ENCODE peak calls at places on chromosomes 6 and 20, in ten cellular contexts. One of them, this sample, is unnamed.

GRCh38 chr6:38771111-38771694 is 56.1 kb downstream of the DNAH8 start:
- DNase-seq in skeletal muscle cell: no peak
- DNase-seq in Right ventricle myocardium superior: no peak
- DNase-seq in NCI-H1092: no peak
- DNase-seq in A172: no peak
- DNase-seq in AG04450: no peak
- DNase-seq in left lung: no peak
- DNase-seq in Daoy: no peak
- DNase-seq in NCI-H1694: no peak
- DNase-seq in T follicular helper cell: no peak
- DNase-seq in this sample: no peak

GRCh38 chr6:87154641-87155271 is 609 bp upstream of the ZNF292 start:
- DNase-seq in skeletal muscle cell: peak
- DNase-seq in Right ventricle myocardium superior: no peak
- DNase-seq in NCI-H1092: no peak
- DNase-seq in A172: peak
- DNase-seq in AG04450: peak
- DNase-seq in left lung: no peak
- DNase-seq in Daoy: peak
- DNase-seq in NCI-H1694: peak
- DNase-seq in T follicular helper cell: peak
- DNase-seq in this sample: peak

GRCh38 chr6:141594874-141595273 is 537.9 kb upstream of the GJE1 start:
- DNase-seq in skeletal muscle cell: no peak
- DNase-seq in Right ventricle myocardium superior: no peak
- DNase-seq in NCI-H1092: no peak
- DNase-seq in A172: no peak
- DNase-seq in AG04450: no peak
- DNase-seq in left lung: no peak
- DNase-seq in Daoy: no peak
- DNase-seq in NCI-H1694: no peak
- DNase-seq in T follicular helper cell: no peak
- DNase-seq in this sample: no peak

GRCh38 chr20:24136659-24137246 is 148.2 kb upstream of the GGTLC1 start:
- DNase-seq in skeletal muscle cell: no peak
- DNase-seq in Right ventricle myocardium superior: no peak
- DNase-seq in NCI-H1092: no peak
- DNase-seq in A172: no peak
- DNase-seq in AG04450: no peak
- DNase-seq in left lung: no peak
- DNase-seq in Daoy: no peak
- DNase-seq in NCI-H1694: no peak
- DNase-seq in T follicular helper cell: no peak
- DNase-seq in this sample: no peak

GRCh38 chr6:46771556-46771955 is 21.6 kb upstream of the MEP1A start:
- DNase-seq in skeletal muscle cell: no peak
- DNase-seq in Right ventricle myocardium superior: no peak
- DNase-seq in NCI-H1092: no peak
- DNase-seq in A172: no peak
- DNase-seq in AG04450: no peak
- DNase-seq in left lung: no peak
- DNase-seq in Daoy: no peak
- DNase-seq in NCI-H1694: no peak
- DNase-seq in T follicular helper cell: no peak
- DNase-seq in this sample: no peak

GRCh38 chr6:110590821-110591351 is 114.5 kb upstream of the SLC22A16 start:
- DNase-seq in skeletal muscle cell: no peak
- DNase-seq in Right ventricle myocardium superior: no peak
- DNase-seq in NCI-H1092: no peak
- DNase-seq in A172: no peak
- DNase-seq in AG04450: no peak
- DNase-seq in left lung: no peak
- DNase-seq in Daoy: peak
- DNase-seq in NCI-H1694: no peak
- DNase-seq in T follicular helper cell: no peak
- DNase-seq in this sample: no peak

GRCh38 chr6:71375676-71376075 is 87.1 kb downstream of the OGFRL1 start:
- DNase-seq in skeletal muscle cell: no peak
- DNase-seq in Right ventricle myocardium superior: no peak
- DNase-seq in NCI-H1092: no peak
- DNase-seq in A172: no peak
- DNase-seq in AG04450: no peak
- DNase-seq in left lung: no peak
- DNase-seq in Daoy: no peak
- DNase-seq in NCI-H1694: no peak
- DNase-seq in T follicular helper cell: no peak
- DNase-seq in this sample: no peak

GRCh38 chr6:117613920-117614535 is 11.7 kb upstream of the GOPC start:
- DNase-seq in skeletal muscle cell: no peak
- DNase-seq in Right ventricle myocardium superior: no peak
- DNase-seq in NCI-H1092: no peak
- DNase-seq in A172: peak
- DNase-seq in AG04450: no peak
- DNase-seq in left lung: no peak
- DNase-seq in Daoy: peak
- DNase-seq in NCI-H1694: no peak
- DNase-seq in T follicular helper cell: no peak
- DNase-seq in this sample: peak

GRCh38 chr6:30399390-30400058 is 54.6 kb downstream of the RPP21 start:
- DNase-seq in skeletal muscle cell: no peak
- DNase-seq in Right ventricle myocardium superior: no peak
- DNase-seq in NCI-H1092: no peak
- DNase-seq in A172: peak
- DNase-seq in AG04450: no peak
- DNase-seq in left lung: no peak
- DNase-seq in Daoy: peak
- DNase-seq in NCI-H1694: no peak
- DNase-seq in T follicular helper cell: no peak
- DNase-seq in this sample: no peak

GRCh38 chr6:10451828-10452509 is 37.1 kb upstream of the TFAP2A start:
- DNase-seq in skeletal muscle cell: peak
- DNase-seq in Right ventricle myocardium superior: no peak
- DNase-seq in NCI-H1092: no peak
- DNase-seq in A172: peak
- DNase-seq in AG04450: peak
- DNase-seq in left lung: peak
- DNase-seq in Daoy: peak
- DNase-seq in NCI-H1694: no peak
- DNase-seq in T follicular helper cell: no peak
- DNase-seq in this sample: peak

GRCh38 chr6:136067731-136068341 is 182.3 kb downstream of the MTFR2 start:
- DNase-seq in skeletal muscle cell: no peak
- DNase-seq in Right ventricle myocardium superior: no peak
- DNase-seq in NCI-H1092: no peak
- DNase-seq in A172: peak
- DNase-seq in AG04450: no peak
- DNase-seq in left lung: no peak
- DNase-seq in Daoy: peak
- DNase-seq in NCI-H1694: no peak
- DNase-seq in T follicular helper cell: no peak
- DNase-seq in this sample: no peak

GRCh38 chr6:111727798-111728197 is 122.1 kb upstream of the TRAF3IP2 start:
- DNase-seq in skeletal muscle cell: no peak
- DNase-seq in Right ventricle myocardium superior: no peak
- DNase-seq in NCI-H1092: no peak
- DNase-seq in A172: peak
- DNase-seq in AG04450: no peak
- DNase-seq in left lung: no peak
- DNase-seq in Daoy: peak
- DNase-seq in NCI-H1694: peak
- DNase-seq in T follicular helper cell: no peak
- DNase-seq in this sample: no peak

GRCh38 chr6:160141001-160141726 is 19.5 kb downstream of the SLC22A1 start:
- DNase-seq in skeletal muscle cell: peak
- DNase-seq in Right ventricle myocardium superior: no peak
- DNase-seq in NCI-H1092: no peak
- DNase-seq in A172: peak
- DNase-seq in AG04450: peak
- DNase-seq in left lung: no peak
- DNase-seq in Daoy: peak
- DNase-seq in NCI-H1694: no peak
- DNase-seq in T follicular helper cell: no peak
- DNase-seq in this sample: peak

GRCh38 chr6:150897400-150897943 is 32.0 kb downstream of the MTHFD1L start:
- DNase-seq in skeletal muscle cell: no peak
- DNase-seq in Right ventricle myocardium superior: no peak
- DNase-seq in NCI-H1092: no peak
- DNase-seq in A172: no peak
- DNase-seq in AG04450: no peak
- DNase-seq in left lung: no peak
- DNase-seq in Daoy: no peak
- DNase-seq in NCI-H1694: no peak
- DNase-seq in T follicular helper cell: no peak
- DNase-seq in this sample: no peak

GRCh38 chr6:95242560-95242959 is 334.8 kb upstream of the MANEA start:
- DNase-seq in skeletal muscle cell: no peak
- DNase-seq in Right ventricle myocardium superior: no peak
- DNase-seq in NCI-H1092: no peak
- DNase-seq in A172: no peak
- DNase-seq in AG04450: no peak
- DNase-seq in left lung: no peak
- DNase-seq in Daoy: no peak
- DNase-seq in NCI-H1694: no peak
- DNase-seq in T follicular helper cell: no peak
- DNase-seq in this sample: no peak

GRCh38 chr20:10005885-10006284 is 28.9 kb upstream of the ANKEF1 start:
- DNase-seq in skeletal muscle cell: no peak
- DNase-seq in Right ventricle myocardium superior: no peak
- DNase-seq in NCI-H1092: no peak
- DNase-seq in A172: no peak
- DNase-seq in AG04450: no peak
- DNase-seq in left lung: no peak
- DNase-seq in Daoy: no peak
- DNase-seq in NCI-H1694: no peak
- DNase-seq in T follicular helper cell: no peak
- DNase-seq in this sample: no peak

GRCh38 chr6:148887181-148887580 is 140.4 kb downstream of the UST start:
- DNase-seq in skeletal muscle cell: no peak
- DNase-seq in Right ventricle myocardium superior: no peak
- DNase-seq in NCI-H1092: no peak
- DNase-seq in A172: no peak
- DNase-seq in AG04450: no peak
- DNase-seq in left lung: no peak
- DNase-seq in Daoy: peak
- DNase-seq in NCI-H1694: no peak
- DNase-seq in T follicular helper cell: no peak
- DNase-seq in this sample: no peak

GRCh38 chr6:158468666-158469065 is 91.2 kb upstream of the TMEM181 start:
- DNase-seq in skeletal muscle cell: no peak
- DNase-seq in Right ventricle myocardium superior: no peak
- DNase-seq in NCI-H1092: peak
- DNase-seq in A172: peak
- DNase-seq in AG04450: no peak
- DNase-seq in left lung: no peak
- DNase-seq in Daoy: no peak
- DNase-seq in NCI-H1694: no peak
- DNase-seq in T follicular helper cell: no peak
- DNase-seq in this sample: no peak

GRCh38 chr6:18501313-18502013 is 114.3 kb downstream of the RNF144B start:
- DNase-seq in skeletal muscle cell: peak
- DNase-seq in Right ventricle myocardium superior: peak
- DNase-seq in NCI-H1092: no peak
- DNase-seq in A172: peak
- DNase-seq in AG04450: peak
- DNase-seq in left lung: peak
- DNase-seq in Daoy: peak
- DNase-seq in NCI-H1694: no peak
- DNase-seq in T follicular helper cell: no peak
- DNase-seq in this sample: peak

GRCh38 chr6:583116-583515 is 73.8 kb downstream of the HUS1B start:
- DNase-seq in skeletal muscle cell: no peak
- DNase-seq in Right ventricle myocardium superior: no peak
- DNase-seq in NCI-H1092: no peak
- DNase-seq in A172: no peak
- DNase-seq in AG04450: no peak
- DNase-seq in left lung: no peak
- DNase-seq in Daoy: no peak
- DNase-seq in NCI-H1694: peak
- DNase-seq in T follicular helper cell: no peak
- DNase-seq in this sample: no peak

GRCh38 chr6:3176562-3177355 is 19.4 kb upstream of the TUBB2A start:
- DNase-seq in skeletal muscle cell: peak
- DNase-seq in Right ventricle myocardium superior: no peak
- DNase-seq in NCI-H1092: no peak
- DNase-seq in A172: peak
- DNase-seq in AG04450: peak
- DNase-seq in left lung: peak
- DNase-seq in Daoy: peak
- DNase-seq in NCI-H1694: no peak
- DNase-seq in T follicular helper cell: no peak
- DNase-seq in this sample: peak

GRCh38 chr20:59179988-59180387 is 16.4 kb downstream of the ZNF831 start:
- DNase-seq in skeletal muscle cell: no peak
- DNase-seq in Right ventricle myocardium superior: no peak
- DNase-seq in NCI-H1092: no peak
- DNase-seq in A172: no peak
- DNase-seq in AG04450: no peak
- DNase-seq in left lung: no peak
- DNase-seq in Daoy: no peak
- DNase-seq in NCI-H1694: no peak
- DNase-seq in T follicular helper cell: no peak
- DNase-seq in this sample: no peak

GRCh38 chr20:47430862-47431588 is 70.7 kb upstream of the NCOA3 start:
- DNase-seq in skeletal muscle cell: no peak
- DNase-seq in Right ventricle myocardium superior: no peak
- DNase-seq in NCI-H1092: no peak
- DNase-seq in A172: no peak
- DNase-seq in AG04450: no peak
- DNase-seq in left lung: no peak
- DNase-seq in Daoy: no peak
- DNase-seq in NCI-H1694: no peak
- DNase-seq in T follicular helper cell: no peak
- DNase-seq in this sample: no peak

GRCh38 chr6:28648035-28648877 is 122.6 kb downstream of the GPX5 start:
- DNase-seq in skeletal muscle cell: peak
- DNase-seq in Right ventricle myocardium superior: no peak
- DNase-seq in NCI-H1092: peak
- DNase-seq in A172: peak
- DNase-seq in AG04450: peak
- DNase-seq in left lung: peak
- DNase-seq in Daoy: peak
- DNase-seq in NCI-H1694: peak
- DNase-seq in T follicular helper cell: no peak
- DNase-seq in this sample: no peak

GRCh38 chr6:88910922-88911778 is 52.3 kb downstream of the RNGTT start:
- DNase-seq in skeletal muscle cell: no peak
- DNase-seq in Right ventricle myocardium superior: no peak
- DNase-seq in NCI-H1092: no peak
- DNase-seq in A172: no peak
- DNase-seq in AG04450: no peak
- DNase-seq in left lung: no peak
- DNase-seq in Daoy: no peak
- DNase-seq in NCI-H1694: no peak
- DNase-seq in T follicular helper cell: no peak
- DNase-seq in this sample: no peak

GRCh38 chr20:54473340-54473739 is 2.1 kb upstream of the DOK5 start:
- DNase-seq in skeletal muscle cell: no peak
- DNase-seq in Right ventricle myocardium superior: no peak
- DNase-seq in NCI-H1092: no peak
- DNase-seq in A172: no peak
- DNase-seq in AG04450: no peak
- DNase-seq in left lung: no peak
- DNase-seq in Daoy: no peak
- DNase-seq in NCI-H1694: no peak
- DNase-seq in T follicular helper cell: no peak
- DNase-seq in this sample: no peak

GRCh38 chr20:56779452-56780143 is 150.5 kb downstream of the TFAP2C start:
- DNase-seq in skeletal muscle cell: no peak
- DNase-seq in Right ventricle myocardium superior: no peak
- DNase-seq in NCI-H1092: no peak
- DNase-seq in A172: no peak
- DNase-seq in AG04450: no peak
- DNase-seq in left lung: no peak
- DNase-seq in Daoy: no peak
- DNase-seq in NCI-H1694: no peak
- DNase-seq in T follicular helper cell: no peak
- DNase-seq in this sample: no peak

GRCh38 chr6:98843274-98844243 is 9.2 kb downstream of the POU3F2 start:
- DNase-seq in skeletal muscle cell: no peak
- DNase-seq in Right ventricle myocardium superior: no peak
- DNase-seq in NCI-H1092: no peak
- DNase-seq in A172: no peak
- DNase-seq in AG04450: no peak
- DNase-seq in left lung: no peak
- DNase-seq in Daoy: no peak
- DNase-seq in NCI-H1694: no peak
- DNase-seq in T follicular helper cell: no peak
- DNase-seq in this sample: no peak